ENCODE peak calls at places on chromosomes 6 and 20, in eight cellular contexts. Y is esophagus squamous epithelium, P is endodermal cell, L is upper lobe of left lung, C is heart left ventricle, E is right lobe of liver, B is fibroblast of lung, S is RWPE1. O is an unnamed sample.

GRCh38 chr6:38713812-38714211 is 1.3 kb upstream of the DNAH8 start:
- DNase-seq in Y (no peak), P (no peak), L (peak), C (no peak), E (no peak), B (no peak), S (no peak), O (peak)

GRCh38 chr6:10970731-10971130 is 73.4 kb downstream of the ELOVL2 start:
- DNase-seq in Y (no peak), P (no peak), L (no peak), C (no peak), E (no peak), B (no peak), S (no peak), O (no peak)

GRCh38 chr20:57470212-57470522 is 54.8 kb downstream of the CTCFL start:
- DNase-seq in Y (no peak), P (no peak), L (no peak), C (no peak), E (peak), B (no peak), S (no peak), O (no peak)

GRCh38 chr6:89301586-89302194 is 13.4 kb downstream of the GABRR2 start:
- DNase-seq in Y (no peak), P (no peak), L (no peak), C (no peak), E (no peak), B (no peak), S (no peak), O (no peak)

GRCh38 chr6:72654101-72654618 is 32.3 kb downstream of the KCNQ5 start:
- DNase-seq in Y (no peak), P (no peak), L (no peak), C (no peak), E (no peak), B (no peak), S (no peak), O (peak)

GRCh38 chr6:25454141-25454540 is 175.0 kb downstream of the CARMIL1 start:
- DNase-seq in Y (no peak), P (no peak), L (no peak), C (no peak), E (no peak), B (no peak), S (no peak), O (no peak)

GRCh38 chr6:108948252-108948651 is 100.0 kb downstream of the ARMC2 start:
- DNase-seq in Y (no peak), P (no peak), L (no peak), C (peak), E (no peak), B (no peak), S (peak), O (no peak)

GRCh38 chr20:19004975-19005374 is 191.4 kb downstream of the SCP2D1 start:
- DNase-seq in Y (no peak), P (no peak), L (no peak), C (no peak), E (no peak), B (no peak), S (no peak), O (no peak)

GRCh38 chr6:148395583-148396101 is 53.0 kb downstream of the SASH1 start:
- DNase-seq in Y (no peak), P (no peak), L (no peak), C (peak), E (no peak), B (no peak), S (no peak), O (no peak)

GRCh38 chr6:40586369-40586768 is 795 bp downstream of the LRFN2 start:
- DNase-seq in Y (no peak), P (peak), L (no peak), C (no peak), E (no peak), B (no peak), S (no peak), O (no peak)

GRCh38 chr6:36504982-36505381 is 42.3 kb downstream of the STK38 start:
- DNase-seq in Y (no peak), P (no peak), L (no peak), C (no peak), E (no peak), B (peak), S (no peak), O (no peak)

GRCh38 chr20:37920270-37920669 is 17.3 kb downstream of the VSTM2L start:
- DNase-seq in Y (no peak), P (no peak), L (no peak), C (no peak), E (no peak), B (no peak), S (no peak), O (no peak)

GRCh38 chr6:12354499-12354898 is 64.3 kb downstream of the EDN1 start:
- DNase-seq in Y (no peak), P (peak), L (peak), C (no peak), E (no peak), B (peak), S (peak), O (peak)

GRCh38 chr20:8299921-8300320 is 167.9 kb downstream of the PLCB1 start:
- DNase-seq in Y (no peak), P (no peak), L (no peak), C (no peak), E (no peak), B (peak), S (no peak), O (no peak)

GRCh38 chr6:35049885-35050284 is 91.3 kb downstream of the TCP11 start:
- DNase-seq in Y (no peak), P (no peak), L (no peak), C (peak), E (no peak), B (peak), S (no peak), O (no peak)

GRCh38 chr6:28657756-28658465 is 132.2 kb downstream of the GPX5 start:
- DNase-seq in Y (no peak), P (peak), L (no peak), C (no peak), E (no peak), B (peak), S (peak), O (peak)

GRCh38 chr20:11098888-11099287 is 425.1 kb upstream of the JAG1 start:
- DNase-seq in Y (no peak), P (peak), L (no peak), C (no peak), E (no peak), B (no peak), S (no peak), O (no peak)

GRCh38 chr6:35343835-35344550 is 1.6 kb downstream of the PPARD start:
- DNase-seq in Y (no peak), P (no peak), L (no peak), C (no peak), E (no peak), B (peak), S (no peak), O (no peak)

GRCh38 chr6:116374586-116374985 is 3.8 kb downstream of the DSE start:
- DNase-seq in Y (no peak), P (no peak), L (no peak), C (no peak), E (no peak), B (no peak), S (no peak), O (no peak)

GRCh38 chr6:45420083-45420908 is 42.6 kb upstream of the SUPT3H start:
- DNase-seq in Y (no peak), P (peak), L (peak), C (no peak), E (peak), B (peak), S (no peak), O (no peak)

GRCh38 chr20:813386-813785 is 20.1 kb upstream of the FAM110A start:
- DNase-seq in Y (no peak), P (no peak), L (no peak), C (no peak), E (no peak), B (no peak), S (no peak), O (no peak)

GRCh38 chr6:98875375-98875774 is 41.0 kb downstream of the POU3F2 start:
- DNase-seq in Y (no peak), P (no peak), L (no peak), C (no peak), E (no peak), B (no peak), S (no peak), O (no peak)

DNA sequence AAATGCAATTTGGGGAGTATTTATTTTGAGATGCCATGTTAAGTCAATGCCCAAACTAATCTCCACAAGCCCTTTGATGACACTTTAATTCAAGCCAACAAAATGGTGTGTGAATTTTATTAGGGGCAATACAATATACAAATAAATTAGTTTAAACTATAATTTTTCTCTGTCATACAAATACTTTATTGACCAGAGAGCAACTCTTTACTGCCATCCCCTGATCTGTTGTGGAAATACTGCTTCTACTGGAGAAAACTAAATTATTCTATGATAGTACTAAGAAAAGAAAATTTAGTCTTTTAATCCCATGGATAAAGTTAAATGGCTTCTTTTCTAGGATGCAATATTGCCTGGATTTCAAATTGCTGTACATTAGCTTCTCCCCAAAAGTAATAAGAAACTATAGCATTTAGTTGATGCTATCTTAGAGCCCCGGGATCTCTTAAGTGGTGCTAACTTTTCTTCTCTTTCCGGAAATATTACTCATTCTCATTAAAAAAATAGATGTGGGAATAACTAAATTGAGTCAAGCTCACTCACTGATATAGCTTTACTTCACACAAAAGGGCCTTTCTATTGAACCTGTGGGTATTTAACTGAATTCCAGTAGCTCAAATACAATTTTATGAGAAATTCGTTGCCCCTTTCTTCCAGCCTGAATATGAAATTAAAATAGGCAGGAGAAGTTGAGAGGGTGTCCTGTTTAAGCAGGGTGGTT is 49.2 kb downstream of the SMPDL3A start:
- DNase-seq in Y (no peak), P (no peak), L (no peak), C (no peak), E (no peak), B (peak), S (peak), O (no peak)
- TF ChIP-seq CTCF in Y (no peak), P (peak), L (no peak), C (no peak), E (peak), B (peak), S (peak), O (no peak)

DNA sequence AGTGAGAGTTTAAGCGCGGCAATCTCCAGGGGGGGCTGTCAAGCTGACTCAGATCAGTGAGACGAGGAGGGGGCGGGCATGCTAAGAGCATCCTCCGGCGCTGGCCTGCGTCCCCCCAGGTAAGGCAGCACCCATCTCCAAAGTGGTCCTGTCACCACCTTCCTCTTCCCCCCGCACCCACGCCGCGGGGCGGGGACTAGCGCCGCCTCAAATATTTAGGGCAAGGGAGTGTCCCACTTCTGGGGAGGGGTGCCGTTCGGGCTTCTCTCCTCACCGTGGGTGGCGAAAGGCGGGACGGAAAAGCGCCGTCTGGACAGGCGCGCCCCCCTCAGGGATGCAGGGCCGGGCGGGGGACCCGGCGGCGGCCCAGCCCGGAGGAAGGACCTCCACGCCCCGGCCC is 366 bp upstream of the TOX2 start:
- DNase-seq in Y (no peak), P (no peak), L (no peak), C (no peak), E (no peak), B (no peak), S (peak), O (no peak)
- TF ChIP-seq CTCF in Y (no peak), P (no peak), L (no peak), C (no peak), E (no peak), B (no peak), S (no peak), O (no peak)

GRCh38 chr6:16239798-16240123 is 1.4 kb downstream of the GMPR start:
- DNase-seq in Y (no peak), P (no peak), L (no peak), C (no peak), E (peak), B (peak), S (no peak), O (no peak)
- TF ChIP-seq CTCF in Y (no peak), P (no peak), L (no peak), C (peak), E (no peak), B (no peak), S (peak), O (no peak)

GRCh38 chr6:111644893-111645430 is 39.3 kb upstream of the TRAF3IP2 start:
- DNase-seq in Y (no peak), P (no peak), L (no peak), C (no peak), E (no peak), B (no peak), S (no peak), O (no peak)
- TF ChIP-seq CTCF in Y (no peak), P (no peak), L (no peak), C (no peak), E (no peak), B (no peak), S (no peak), O (no peak)

GRCh38 chr20:39429716-39430115 is 467.6 kb downstream of the DHX35 start:
- DNase-seq in Y (no peak), P (no peak), L (no peak), C (no peak), E (no peak), B (no peak), S (no peak), O (no peak)
- TF ChIP-seq CTCF in Y (no peak), P (peak), L (no peak), C (no peak), E (peak), B (no peak), S (peak), O (no peak)

GRCh38 chr6:164998297-164998696 is 311.1 kb downstream of the C6orf118 start:
- DNase-seq in Y (no peak), P (no peak), L (no peak), C (no peak), E (no peak), B (no peak), S (no peak), O (no peak)

GRCh38 chr6:165002358-165002757 is 307.0 kb downstream of the C6orf118 start:
- DNase-seq in Y (no peak), P (no peak), L (no peak), C (no peak), E (no peak), B (no peak), S (no peak), O (no peak)

GRCh38 chr6:165002866-165003265 is 306.5 kb downstream of the C6orf118 start:
- DNase-seq in Y (no peak), P (no peak), L (no peak), C (no peak), E (no peak), B (peak), S (no peak), O (no peak)

DNA sequence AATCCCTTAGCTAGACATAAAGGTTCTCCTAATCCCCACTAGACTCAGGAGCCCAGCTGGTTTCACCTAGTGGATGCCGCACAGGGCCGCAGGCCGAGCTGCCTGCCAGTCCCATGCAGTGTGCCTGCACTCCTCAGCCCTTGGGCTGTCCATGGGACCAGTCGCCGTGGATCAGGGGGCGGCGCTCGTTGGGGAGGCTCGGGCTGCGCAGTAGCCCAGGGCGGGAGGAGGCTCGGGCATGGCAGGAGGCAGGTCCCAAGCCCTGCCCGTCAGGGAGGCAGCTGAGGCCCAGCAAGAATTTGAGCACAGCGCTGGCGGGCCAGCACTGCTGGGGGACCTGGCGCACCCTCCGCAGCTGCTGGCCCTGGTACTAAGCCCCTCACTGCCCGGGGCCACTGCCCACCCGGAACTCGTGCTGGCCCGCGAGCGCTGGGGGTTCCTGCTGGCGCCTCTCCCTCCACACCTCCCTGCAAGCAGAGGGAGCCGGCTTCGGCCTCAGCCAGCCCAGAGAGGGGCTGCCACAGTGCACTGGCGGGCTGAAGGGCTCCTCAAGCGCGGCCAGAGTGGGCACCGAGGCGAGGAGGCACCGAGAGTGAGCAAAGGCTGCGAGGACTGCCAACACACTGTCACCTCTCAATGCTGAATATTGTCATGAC is 307.8 kb downstream of the C6orf118 start:
- DNase-seq in Y (no peak), P (no peak), L (no peak), C (no peak), E (no peak), B (no peak), S (no peak), O (no peak)
- TF ChIP-seq CTCF in Y (no peak), P (no peak), L (no peak), C (no peak), E (no peak), B (no peak), S (no peak), O (no peak)

GRCh38 chr6:90790058-90790457 is 203.2 kb upstream of the MAP3K7 start:
- DNase-seq in Y (no peak), P (no peak), L (no peak), C (no peak), E (no peak), B (no peak), S (no peak), O (no peak)

GRCh38 chr6:90787411-90787810 is 200.5 kb upstream of the MAP3K7 start:
- DNase-seq in Y (no peak), P (no peak), L (no peak), C (no peak), E (no peak), B (no peak), S (no peak), O (no peak)

GRCh38 chr6:90788781-90789180 is 201.9 kb upstream of the MAP3K7 start:
- DNase-seq in Y (no peak), P (no peak), L (no peak), C (no peak), E (no peak), B (no peak), S (no peak), O (no peak)

GRCh38 chr6:90793771-90794170 is 206.9 kb upstream of the MAP3K7 start:
- DNase-seq in Y (no peak), P (no peak), L (no peak), C (no peak), E (no peak), B (no peak), S (no peak), O (no peak)

GRCh38 chr6:90790696-90791095 is 203.8 kb upstream of the MAP3K7 start:
- DNase-seq in Y (no peak), P (no peak), L (no peak), C (no peak), E (no peak), B (peak), S (peak), O (no peak)
- TF ChIP-seq CTCF in Y (no peak), P (no peak), L (no peak), C (no peak), E (no peak), B (no peak), S (no peak), O (no peak)